ENCODE peak calls at places on chromosomes 5 and 9, in five cellular contexts. Y, Q, A, N and O are unnamed samples.
A peak's percentile ranks its signal among the peaks of the same experiment; 100 is the strongest.

GRCh38 chr5:17241635-17242034 is 24.2 kb downstream of the BASP1 start:
- DNase-seq in Y (no peak), Q (no peak), A (no peak), N (no peak), O (no peak)

GRCh38 chr9:89776795-89777194 is 172.0 kb downstream of the GADD45G start:
- DNase-seq in Y (no peak), Q (no peak), A (no peak), N (no peak), O (no peak)

GRCh38 chr9:119611564-119611963 is 242.3 kb upstream of the BRINP1 start:
- DNase-seq in Y (no peak), Q (no peak), A (no peak), N (no peak), O (no peak)

GRCh38 chr5:32231929-32232328 is 57.8 kb upstream of the GOLPH3 start:
- DNase-seq in Y (no peak), Q (no peak), A (no peak), N (no peak), O (no peak)

GRCh38 chr9:137671721-137672120 is 52.9 kb downstream of the EHMT1 start:
- DNase-seq in Y (no peak), Q (no peak), A (no peak), N (no peak), O (no peak)

GRCh38 chr5:86869268-86869667 is 251.5 kb downstream of the COX7C start:
- DNase-seq in Y (no peak), Q (no peak), A (no peak), N (no peak), O (no peak)

GRCh38 chr5:164355267-164355830 is 849.9 kb downstream of the MAT2B start:
- DNase-seq in Y (no peak), Q (no peak), A (no peak), N (no peak), O (peak; percentile 51)

GRCh38 chr5:131979816-131980215 is 31.6 kb downstream of the ACSL6 start:
- DNase-seq in Y (no peak), Q (no peak), A (no peak), N (peak; percentile 5), O (no peak)

GRCh38 chr9:88218721-88219120 is 80.4 kb upstream of the SPATA31C2 start:
- DNase-seq in Y (no peak), Q (peak; percentile 35), A (no peak), N (no peak), O (no peak)

GRCh38 chr5:169197343-169197742 is 103.6 kb downstream of the SLIT3 start:
- DNase-seq in Y (peak; percentile 34), Q (no peak), A (peak; percentile 69), N (no peak), O (no peak)

GRCh38 chr9:14303110-14303509 is 10.8 kb downstream of the NFIB start:
- DNase-seq in Y (no peak), Q (no peak), A (no peak), N (no peak), O (no peak)

GRCh38 chr9:133205996-133206931 is 2.8 kb downstream of the OBP2B start:
- DNase-seq in Y (no peak), Q (no peak), A (peak; percentile 29), N (no peak), O (no peak)

GRCh38 chr5:125375143-125375542 is 628.7 kb upstream of the ZNF608 start:
- DNase-seq in Y (no peak), Q (no peak), A (no peak), N (no peak), O (no peak)

GRCh38 chr5:157473383-157474370 is 13.7 kb downstream of the NIPAL4 start:
- DNase-seq in Y (no peak), Q (peak; percentile 78), A (no peak), N (no peak), O (no peak)

GRCh38 chr9:135098400-135099105 is 11.1 kb downstream of the OLFM1 start:
- DNase-seq in Y (no peak), Q (no peak), A (no peak), N (peak; percentile 56), O (no peak)

GRCh38 chr5:43564289-43564850 is 7.5 kb upstream of the PAIP1 start:
- DNase-seq in Y (no peak), Q (no peak), A (no peak), N (no peak), O (no peak)

GRCh38 chr9:75200892-75201470 is 112.7 kb downstream of the OSTF1 start:
- DNase-seq in Y (no peak), Q (peak; percentile 25), A (no peak), N (no peak), O (no peak)

GRCh38 chr9:126611592-126612328 is 2.0 kb upstream of the LMX1B start:
- DNase-seq in Y (peak; percentile 62), Q (peak; percentile 27), A (peak; percentile 76), N (peak; percentile 84), O (peak; percentile 89)

GRCh38 chr9:83336696-83337095 is 201.5 kb downstream of the FRMD3 start:
- DNase-seq in Y (no peak), Q (no peak), A (no peak), N (no peak), O (no peak)

GRCh38 chr5:139797856-139798510 is 2.4 kb downstream of the PSD2 start:
- DNase-seq in Y (no peak), Q (no peak), A (no peak), N (no peak), O (no peak)

GRCh38 chr5:111950660-111951059 is 193.7 kb upstream of the NREP start:
- DNase-seq in Y (no peak), Q (peak; percentile 40), A (no peak), N (no peak), O (no peak)

GRCh38 chr5:111948078-111948477 is 191.1 kb upstream of the NREP start:
- DNase-seq in Y (no peak), Q (no peak), A (no peak), N (no peak), O (no peak)

GRCh38 chr5:111946556-111946955 is 189.6 kb upstream of the NREP start:
- DNase-seq in Y (no peak), Q (no peak), A (no peak), N (no peak), O (no peak)

GRCh38 chr5:111945535-111945934 is 188.5 kb upstream of the NREP start:
- DNase-seq in Y (no peak), Q (peak; percentile 57), A (no peak), N (no peak), O (no peak)

GRCh38 chr5:111948517-111948916 is 191.5 kb upstream of the NREP start:
- DNase-seq in Y (no peak), Q (peak; percentile 96), A (no peak), N (no peak), O (no peak)
- H3K4me3 ChIP-seq in Y (no peak overlapping the region), Q (no peak overlapping the region), A (no peak overlapping the region), N (no peak overlapping the region), O (no peak overlapping the region)

GRCh38 chr5:57340681-57341080 is 141.9 kb downstream of the ACTBL2 start:
- DNase-seq in Y (no peak), Q (no peak), A (no peak), N (no peak), O (no peak)

GRCh38 chr5:57338849-57339340 is 143.7 kb downstream of the ACTBL2 start:
- DNase-seq in Y (no peak), Q (no peak), A (no peak), N (peak; percentile 53), O (no peak)

GRCh38 chr5:57341380-57341979 is 141.1 kb downstream of the ACTBL2 start:
- DNase-seq in Y (no peak), Q (no peak), A (no peak), N (no peak), O (no peak)

GRCh38 chr5:57335092-57335491 is 147.5 kb downstream of the ACTBL2 start:
- DNase-seq in Y (no peak), Q (peak; percentile 27), A (no peak), N (no peak), O (no peak)

GRCh38 chr5:57338068-57338848 is 144.4 kb downstream of the ACTBL2 start:
- DNase-seq in Y (no peak), Q (no peak), A (no peak), N (peak; percentile 54), O (peak; percentile 37)
- TF ChIP-seq CTCF in Y (peak; percentile 25), Q (peak; percentile 68), A (peak; percentile 37), N (peak; percentile 41), O (peak; percentile 85)

DNA sequence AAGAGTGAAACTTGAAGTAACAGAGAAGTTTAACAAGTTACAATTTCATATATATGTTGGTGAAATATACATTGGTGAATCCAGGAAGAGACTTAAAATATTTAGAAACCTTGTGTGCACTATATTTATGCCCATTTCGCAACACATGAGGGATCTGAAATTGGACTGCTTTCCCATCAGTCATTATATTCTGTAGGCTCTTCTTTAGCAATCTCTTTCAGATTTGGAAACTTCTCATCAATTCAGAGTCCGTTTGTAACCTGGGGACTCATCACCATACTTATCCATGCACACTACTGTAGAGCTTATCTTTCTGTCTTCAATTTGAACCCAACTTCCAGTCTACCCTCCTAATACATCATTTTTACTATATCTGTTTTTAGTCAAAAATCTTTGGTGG is 2.2 kb downstream of the ITGA1 start:
- DNase-seq in Y (no peak), Q (no peak), A (no peak), N (no peak), O (no peak)
- H3K4me3 ChIP-seq in Y (peak overlapping the region; percentile 71), Q (no peak overlapping the region), A (peak overlapping the region; percentile 88), N (no peak overlapping the region), O (peak overlapping the region; percentile 74)

GRCh38 chr9:94980947-94981632 is 254.6 kb downstream of the AOPEP start:
- DNase-seq in Y (no peak), Q (no peak), A (no peak), N (no peak), O (peak; percentile 53)
- TF ChIP-seq CTCF in Y (no peak), Q (no peak), A (no peak), N (peak; percentile 1), O (no peak)

DNA sequence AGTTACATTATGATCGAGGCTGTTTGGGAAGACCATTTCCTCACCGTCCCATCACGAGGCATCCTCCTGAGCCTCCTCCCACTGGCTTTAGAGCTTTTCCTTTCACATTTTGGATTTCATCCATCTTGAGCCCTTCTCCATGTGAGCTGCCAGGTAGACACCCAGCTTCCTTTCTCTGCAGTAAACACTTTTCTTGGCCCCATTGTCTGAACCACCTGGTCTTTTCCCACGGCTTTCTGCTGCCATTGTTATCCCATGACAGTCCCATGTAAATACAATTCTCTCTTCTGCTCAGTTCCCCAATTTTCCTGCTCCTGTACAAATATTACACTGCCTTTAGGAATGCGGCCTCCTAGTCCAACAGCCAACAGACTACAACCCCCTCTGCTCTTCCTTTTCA is 24.1 kb downstream of the UBE2QL1 start:
- DNase-seq in Y (no peak), Q (no peak), A (peak; percentile 3), N (no peak), O (no peak)
- H3K4me3 ChIP-seq in Y (no peak overlapping the region), Q (no peak overlapping the region), A (no peak overlapping the region), N (no peak overlapping the region), O (no peak overlapping the region)